ENCODE peak calls at places on chromosomes 5 and 9, in nine cellular contexts. One of them, this sample, is unnamed. For H3K4me1, the result is how much of the 10 kb centered on the place peaks cover.

GRCh38 chr5:16487448-16487847 is 21.8 kb upstream of the ZNF622 start:
- DNase-seq in OCI-LY7: no peak
- DNase-seq in hepatocyte: no peak
- DNase-seq in SK-N-SH: no peak
- DNase-seq in GM23338: no peak
- DNase-seq in HCT116: no peak
- DNase-seq in MM.1S: no peak
- DNase-seq in GM23248: no peak
- DNase-seq in PC-3: no peak
- DNase-seq in this sample: no peak

GRCh38 chr5:159819671-159820411 is 96.4 kb upstream of the ADRA1B start:
- DNase-seq in OCI-LY7: no peak
- DNase-seq in hepatocyte: peak
- DNase-seq in SK-N-SH: no peak
- DNase-seq in GM23338: no peak
- DNase-seq in HCT116: no peak
- DNase-seq in MM.1S: no peak
- DNase-seq in GM23248: peak
- DNase-seq in PC-3: peak
- DNase-seq in this sample: no peak

GRCh38 chr5:123950701-123951100 is 438.7 kb downstream of the CSNK1G3 start:
- DNase-seq in OCI-LY7: no peak
- DNase-seq in hepatocyte: no peak
- DNase-seq in SK-N-SH: no peak
- DNase-seq in GM23338: no peak
- DNase-seq in HCT116: no peak
- DNase-seq in MM.1S: no peak
- DNase-seq in GM23248: peak
- DNase-seq in PC-3: peak
- DNase-seq in this sample: no peak

GRCh38 chr5:131279209-131279608 is 15.4 kb downstream of the CDC42SE2 start:
- DNase-seq in OCI-LY7: no peak
- DNase-seq in hepatocyte: no peak
- DNase-seq in SK-N-SH: no peak
- DNase-seq in GM23338: no peak
- DNase-seq in HCT116: no peak
- DNase-seq in MM.1S: no peak
- DNase-seq in GM23248: no peak
- DNase-seq in PC-3: no peak
- DNase-seq in this sample: no peak

GRCh38 chr9:9751996-9752395 is 860.8 kb downstream of the PTPRD start:
- DNase-seq in OCI-LY7: no peak
- DNase-seq in hepatocyte: no peak
- DNase-seq in SK-N-SH: no peak
- DNase-seq in GM23338: no peak
- DNase-seq in HCT116: no peak
- DNase-seq in MM.1S: no peak
- DNase-seq in GM23248: no peak
- DNase-seq in PC-3: no peak
- DNase-seq in this sample: no peak

GRCh38 chr9:16752615-16753014 is 117.9 kb downstream of the BNC2 start:
- DNase-seq in OCI-LY7: no peak
- DNase-seq in hepatocyte: no peak
- DNase-seq in SK-N-SH: no peak
- DNase-seq in GM23338: no peak
- DNase-seq in HCT116: no peak
- DNase-seq in MM.1S: no peak
- DNase-seq in GM23248: peak
- DNase-seq in PC-3: no peak
- DNase-seq in this sample: no peak

GRCh38 chr5:80275347-80275746 is 19.5 kb upstream of the SERINC5 start:
- DNase-seq in OCI-LY7: peak
- DNase-seq in hepatocyte: peak
- DNase-seq in SK-N-SH: peak
- DNase-seq in GM23338: peak
- DNase-seq in HCT116: no peak
- DNase-seq in MM.1S: no peak
- DNase-seq in GM23248: peak
- DNase-seq in PC-3: peak
- DNase-seq in this sample: peak

GRCh38 chr5:122077451-122078115 is 476 bp downstream of the LOX start:
- DNase-seq in OCI-LY7: no peak
- DNase-seq in hepatocyte: peak
- DNase-seq in SK-N-SH: peak
- DNase-seq in GM23338: peak
- DNase-seq in HCT116: no peak
- DNase-seq in MM.1S: no peak
- DNase-seq in GM23248: peak
- DNase-seq in PC-3: peak
- DNase-seq in this sample: peak

GRCh38 chr5:80871541-80871961 is 88.6 kb upstream of the RASGRF2 start:
- DNase-seq in OCI-LY7: no peak
- DNase-seq in hepatocyte: no peak
- DNase-seq in SK-N-SH: no peak
- DNase-seq in GM23338: peak
- DNase-seq in HCT116: peak
- DNase-seq in MM.1S: no peak
- DNase-seq in GM23248: peak
- DNase-seq in PC-3: peak
- DNase-seq in this sample: no peak

GRCh38 chr5:149320791-149321330 is 24.4 kb upstream of the GRPEL2 start:
- DNase-seq in OCI-LY7: no peak
- DNase-seq in hepatocyte: peak
- DNase-seq in SK-N-SH: peak
- DNase-seq in GM23338: peak
- DNase-seq in HCT116: peak
- DNase-seq in MM.1S: no peak
- DNase-seq in GM23248: peak
- DNase-seq in PC-3: peak
- DNase-seq in this sample: peak

GRCh38 chr5:132363431-132364112 is 5.9 kb upstream of the SLC22A5 start:
- DNase-seq in OCI-LY7: no peak
- DNase-seq in hepatocyte: peak
- DNase-seq in SK-N-SH: no peak
- DNase-seq in GM23338: no peak
- DNase-seq in HCT116: peak
- DNase-seq in MM.1S: no peak
- DNase-seq in GM23248: peak
- DNase-seq in PC-3: peak
- DNase-seq in this sample: no peak

GRCh38 chr9:107707915-107708441 is 218.4 kb upstream of the KLF4 start:
- DNase-seq in OCI-LY7: no peak
- DNase-seq in hepatocyte: no peak
- DNase-seq in SK-N-SH: no peak
- DNase-seq in GM23338: no peak
- DNase-seq in HCT116: no peak
- DNase-seq in MM.1S: no peak
- DNase-seq in GM23248: peak
- DNase-seq in PC-3: peak
- DNase-seq in this sample: no peak

GRCh38 chr5:108670591-108671335 is 76.9 kb upstream of the FER start:
- DNase-seq in OCI-LY7: no peak
- DNase-seq in hepatocyte: no peak
- DNase-seq in SK-N-SH: no peak
- DNase-seq in GM23338: no peak
- DNase-seq in HCT116: no peak
- DNase-seq in MM.1S: no peak
- DNase-seq in GM23248: no peak
- DNase-seq in PC-3: no peak
- DNase-seq in this sample: peak

GRCh38 chr5:127702913-127703575 is at the start of gene CCDC192:
- DNase-seq in OCI-LY7: no peak
- DNase-seq in hepatocyte: no peak
- DNase-seq in SK-N-SH: no peak
- DNase-seq in GM23338: peak
- DNase-seq in HCT116: no peak
- DNase-seq in MM.1S: no peak
- DNase-seq in GM23248: no peak
- DNase-seq in PC-3: no peak
- DNase-seq in this sample: peak

GRCh38 chr5:80142996-80143395 is 107.8 kb downstream of the THBS4 start:
- DNase-seq in OCI-LY7: peak
- DNase-seq in hepatocyte: no peak
- DNase-seq in SK-N-SH: no peak
- DNase-seq in GM23338: no peak
- DNase-seq in HCT116: no peak
- DNase-seq in MM.1S: no peak
- DNase-seq in GM23248: no peak
- DNase-seq in PC-3: no peak
- DNase-seq in this sample: no peak

GRCh38 chr5:57007349-57007748 is 55.4 kb upstream of the MIER3 start:
- DNase-seq in OCI-LY7: peak
- DNase-seq in hepatocyte: no peak
- DNase-seq in SK-N-SH: no peak
- DNase-seq in GM23338: no peak
- DNase-seq in HCT116: no peak
- DNase-seq in MM.1S: peak
- DNase-seq in GM23248: no peak
- DNase-seq in PC-3: no peak
- DNase-seq in this sample: no peak

DNA sequence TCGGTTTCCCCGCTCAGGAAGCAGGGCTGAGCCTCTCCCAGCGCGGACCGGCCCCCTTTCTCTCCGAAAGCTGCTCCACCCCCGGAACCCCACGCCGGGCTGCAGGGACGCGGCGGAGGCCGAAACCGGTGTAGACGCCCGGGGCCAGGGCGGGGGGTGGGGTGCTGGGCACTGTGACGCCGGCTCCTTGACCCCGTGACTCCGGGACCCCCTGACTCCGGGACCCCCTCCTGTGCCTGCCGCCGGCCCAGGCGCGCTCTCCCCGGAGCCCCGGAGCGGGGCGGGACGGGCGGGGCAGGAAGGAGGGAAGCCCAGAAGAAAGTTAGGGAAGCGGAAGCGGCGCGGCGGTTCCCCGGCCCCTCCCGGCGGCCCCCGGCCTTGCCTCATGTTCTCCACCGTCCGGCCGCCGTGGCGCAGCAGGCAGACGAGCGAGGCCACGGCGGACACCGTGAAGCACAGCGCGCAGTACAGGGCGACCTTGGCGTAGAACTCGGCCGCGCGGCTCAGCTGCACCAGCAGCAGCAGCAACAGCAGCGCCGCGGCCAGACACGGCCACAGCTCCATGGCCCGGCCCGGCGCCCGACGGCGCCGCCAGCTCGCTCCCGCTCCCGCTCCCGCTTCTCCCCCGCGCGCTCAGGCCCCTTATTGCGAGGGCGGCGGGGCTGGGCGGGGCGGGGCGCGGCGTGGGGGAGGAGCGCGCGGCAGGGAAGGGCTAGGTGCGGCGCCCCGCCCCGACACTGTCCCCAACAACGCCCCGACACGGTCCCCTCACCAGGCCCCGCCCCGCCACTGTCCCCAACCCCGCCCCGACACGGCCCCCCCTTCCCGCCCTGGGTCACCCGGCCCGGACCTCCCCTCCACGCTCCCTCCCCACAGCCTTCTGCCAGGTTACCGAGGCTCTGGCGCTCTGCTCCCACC is at the start of gene AGPAT2:
- DNase-seq in OCI-LY7: peak
- DNase-seq in hepatocyte: peak
- DNase-seq in SK-N-SH: peak
- DNase-seq in GM23338: peak
- DNase-seq in HCT116: peak
- DNase-seq in MM.1S: no peak
- DNase-seq in GM23248: peak
- DNase-seq in PC-3: peak
- DNase-seq in this sample: peak
- H3K4me1 ChIP-seq in OCI-LY7: under half
- H3K4me1 ChIP-seq in hepatocyte: under half
- H3K4me1 ChIP-seq in SK-N-SH: under half
- H3K4me1 ChIP-seq in GM23338: under half
- H3K4me1 ChIP-seq in HCT116: under half
- H3K4me1 ChIP-seq in MM.1S: under half
- H3K4me1 ChIP-seq in GM23248: under half
- H3K4me1 ChIP-seq in PC-3: under half
- H3K4me1 ChIP-seq in this sample: under half

GRCh38 chr5:145834917-145835838 is at the start of gene PRELID2:
- DNase-seq in OCI-LY7: peak
- DNase-seq in hepatocyte: peak
- DNase-seq in SK-N-SH: peak
- DNase-seq in GM23338: peak
- DNase-seq in HCT116: peak
- DNase-seq in MM.1S: peak
- DNase-seq in GM23248: peak
- DNase-seq in PC-3: peak
- DNase-seq in this sample: peak
- TF ChIP-seq EZH2phosphoT487 in OCI-LY7: no peak
- TF ChIP-seq EZH2phosphoT487 in hepatocyte: no peak
- TF ChIP-seq EZH2phosphoT487 in SK-N-SH: no peak
- TF ChIP-seq EZH2phosphoT487 in GM23338: no peak
- TF ChIP-seq EZH2phosphoT487 in HCT116: no peak
- TF ChIP-seq EZH2phosphoT487 in MM.1S: no peak
- TF ChIP-seq EZH2phosphoT487 in GM23248: no peak
- TF ChIP-seq EZH2phosphoT487 in PC-3: no peak
- TF ChIP-seq EZH2phosphoT487 in this sample: no peak

DNA sequence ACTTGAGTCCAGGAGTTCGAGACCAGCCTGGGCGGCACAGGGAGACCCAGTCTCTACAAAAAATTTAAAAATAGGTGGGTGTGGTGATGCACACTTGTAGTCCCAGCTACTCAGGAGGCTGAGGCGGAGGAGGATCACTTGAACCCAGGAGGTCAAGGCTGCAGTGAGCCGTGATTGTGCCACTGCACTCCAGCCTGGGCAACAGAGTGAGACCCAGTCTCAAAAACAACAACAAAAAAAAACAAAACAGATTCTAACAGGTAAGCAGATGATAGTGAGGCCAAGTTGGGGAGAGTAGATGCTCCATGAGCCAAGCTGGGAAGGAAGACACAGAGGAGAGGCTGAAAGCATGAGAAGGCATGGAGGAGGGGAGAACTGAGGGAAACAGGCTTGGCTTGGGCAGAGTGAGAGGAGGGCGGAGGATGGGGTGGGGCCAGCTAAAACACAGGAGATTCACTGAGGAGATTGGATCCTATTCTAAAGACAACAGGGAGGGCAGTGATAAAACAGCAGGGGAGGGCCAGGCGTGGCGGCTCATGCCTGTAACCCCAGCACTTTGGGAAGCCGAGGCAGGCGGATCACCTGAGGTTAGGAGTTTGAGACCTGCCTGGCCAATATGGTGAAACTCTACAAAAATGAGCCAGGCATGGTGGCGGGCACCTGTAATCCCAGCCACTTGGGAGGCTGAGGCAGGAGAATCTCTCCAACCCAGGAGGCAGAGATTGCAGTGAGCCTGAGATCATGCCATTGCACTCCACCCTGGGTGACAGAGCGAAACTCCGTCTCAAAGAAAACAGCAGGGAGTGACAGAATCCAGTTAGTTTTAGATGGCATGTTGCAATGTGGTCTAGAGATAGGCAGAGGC is 8.4 kb downstream of the RPS14 start:
- DNase-seq in OCI-LY7: no peak
- DNase-seq in hepatocyte: no peak
- DNase-seq in SK-N-SH: no peak
- DNase-seq in GM23338: peak
- DNase-seq in HCT116: no peak
- DNase-seq in MM.1S: no peak
- DNase-seq in GM23248: no peak
- DNase-seq in PC-3: no peak
- DNase-seq in this sample: no peak
- H3K27ac ChIP-seq in OCI-LY7: no peak
- H3K27ac ChIP-seq in hepatocyte: no peak
- H3K27ac ChIP-seq in SK-N-SH: no peak
- H3K27ac ChIP-seq in GM23338: peak
- H3K27ac ChIP-seq in HCT116: peak
- H3K27ac ChIP-seq in MM.1S: no peak
- H3K27ac ChIP-seq in GM23248: no peak
- H3K27ac ChIP-seq in PC-3: no peak
- H3K27ac ChIP-seq in this sample: peak

GRCh38 chr5:179772355-179772754 is 21.4 kb upstream of the LTC4S start:
- DNase-seq in OCI-LY7: no peak
- DNase-seq in hepatocyte: no peak
- DNase-seq in SK-N-SH: no peak
- DNase-seq in GM23338: no peak
- DNase-seq in HCT116: no peak
- DNase-seq in MM.1S: no peak
- DNase-seq in GM23248: no peak
- DNase-seq in PC-3: no peak
- DNase-seq in this sample: no peak
- H3K4me1 ChIP-seq in OCI-LY7: under half
- H3K4me1 ChIP-seq in hepatocyte: under half
- H3K4me1 ChIP-seq in SK-N-SH: under half
- H3K4me1 ChIP-seq in GM23338: under half
- H3K4me1 ChIP-seq in HCT116: under half
- H3K4me1 ChIP-seq in MM.1S: under half
- H3K4me1 ChIP-seq in GM23248: under half
- H3K4me1 ChIP-seq in PC-3: under half
- H3K4me1 ChIP-seq in this sample: under half